ENCODE peak calls at places on chromosomes 1 and 21, in ten cellular contexts. S, Z, A, D, L, Y, N, P, V and M are unnamed samples.

GRCh38 chr1:30811187-30811586 is 53.6 kb upstream of the LAPTM5 start:
- DNase-seq in S (no peak), Z (no peak), A (no peak), D (no peak), L (no peak), Y (no peak), N (no peak), P (no peak), V (no peak), M (no peak)

GRCh38 chr1:223776075-223776814 is 63.9 kb downstream of the CAPN2 start:
- DNase-seq in S (peak; percentile 74), Z (peak; percentile 34), A (peak; percentile 95), D (no peak), L (no peak), Y (no peak), N (peak; percentile 83), P (peak; percentile 42), V (no peak), M (peak; percentile 80)

GRCh38 chr1:163035791-163036249 is 33.3 kb upstream of the RGS4 start:
- DNase-seq in S (peak; percentile 87), Z (peak; percentile 65), A (peak; percentile 99), D (no peak), L (no peak), Y (no peak), N (peak; percentile 13), P (peak; percentile 65), V (no peak), M (peak; percentile 72)

GRCh38 chr1:111660204-111661150 is 40.9 kb downstream of the RAP1A start:
- DNase-seq in S (no peak), Z (no peak), A (no peak), D (no peak), L (no peak), Y (no peak), N (no peak), P (no peak), V (no peak), M (no peak)

GRCh38 chr1:7255303-7256058 is 470.2 kb downstream of the CAMTA1 start:
- DNase-seq in S (no peak), Z (no peak), A (peak; percentile 66), D (no peak), L (no peak), Y (no peak), N (peak; percentile 35), P (peak; percentile 8), V (no peak), M (no peak)

GRCh38 chr1:214192825-214193643 is 87.9 kb upstream of the SMYD2 start:
- DNase-seq in S (no peak), Z (no peak), A (no peak), D (no peak), L (no peak), Y (no peak), N (no peak), P (no peak), V (no peak), M (no peak)

GRCh38 chr1:63674238-63674864 is 81.1 kb downstream of the PGM1 start:
- DNase-seq in S (peak; percentile 66), Z (peak; percentile 74), A (peak; percentile 92), D (no peak), L (no peak), Y (peak; percentile 67), N (peak; percentile 84), P (peak; percentile 46), V (peak; percentile 45), M (no peak)

GRCh38 chr1:234322979-234323378 is 50.3 kb upstream of the COA6 start:
- DNase-seq in S (no peak), Z (no peak), A (peak; percentile 3), D (no peak), L (no peak), Y (no peak), N (peak; percentile 62), P (no peak), V (no peak), M (no peak)

GRCh38 chr1:43123031-43123430 is 49.1 kb downstream of the EBNA1BP2 start:
- DNase-seq in S (no peak), Z (no peak), A (no peak), D (no peak), L (no peak), Y (no peak), N (no peak), P (no peak), V (no peak), M (no peak)

GRCh38 chr1:22710688-22711024 is at the start of gene EPHB2:
- DNase-seq in S (peak; percentile 68), Z (no peak), A (peak; percentile 34), D (no peak), L (no peak), Y (peak; percentile 34), N (no peak), P (no peak), V (no peak), M (no peak)

GRCh38 chr1:1550591-1551432 is 10.4 kb upstream of the TMEM240 start:
- DNase-seq in S (no peak), Z (no peak), A (no peak), D (no peak), L (no peak), Y (no peak), N (peak; percentile 42), P (no peak), V (no peak), M (no peak)

DNA sequence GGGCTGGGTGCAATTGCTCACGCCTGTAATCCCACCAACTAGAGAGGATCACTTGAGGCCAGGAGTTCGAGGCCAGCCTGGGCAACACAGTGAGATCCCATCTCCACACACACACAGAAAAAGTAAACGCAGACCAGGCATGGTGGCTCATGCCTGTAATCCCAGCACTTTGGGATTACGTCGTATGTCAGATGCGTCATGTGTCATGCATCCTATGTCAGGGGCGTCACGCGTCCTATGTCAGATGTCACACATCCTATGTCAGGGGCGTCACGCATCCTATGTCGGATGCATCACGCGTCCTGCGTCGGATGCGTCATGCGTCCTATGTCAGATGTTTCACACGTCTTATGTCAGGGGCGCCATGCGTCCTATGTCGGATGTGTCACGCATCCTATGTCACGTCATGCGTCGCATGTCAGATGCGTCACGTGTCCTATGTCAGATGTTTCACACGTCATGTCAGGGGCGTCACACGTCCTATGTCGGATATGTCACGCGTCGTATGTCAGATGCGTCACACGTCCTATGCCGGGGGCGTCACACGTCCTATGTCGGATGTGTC is 1.5 kb downstream of the MRAP start:
- DNase-seq in S (no peak), Z (no peak), A (no peak), D (no peak), L (no peak), Y (no peak), N (no peak), P (no peak), V (no peak), M (no peak)
- TF ChIP-seq CTCF in S (no peak), Z (no peak), A (no peak), D (no peak), L (no peak), Y (no peak), N (no peak), P (no peak), V (no peak), M (no peak)

GRCh38 chr21:46081022-46081861 is 16.7 kb upstream of the COL6A2 start:
- DNase-seq in S (no peak), Z (no peak), A (no peak), D (no peak), L (no peak), Y (no peak), N (no peak), P (no peak), V (no peak), M (no peak)
- TF ChIP-seq CTCF in S (no peak), Z (peak; percentile 4), A (no peak), D (no peak), L (no peak), Y (no peak), N (no peak), P (no peak), V (no peak), M (no peak)

DNA sequence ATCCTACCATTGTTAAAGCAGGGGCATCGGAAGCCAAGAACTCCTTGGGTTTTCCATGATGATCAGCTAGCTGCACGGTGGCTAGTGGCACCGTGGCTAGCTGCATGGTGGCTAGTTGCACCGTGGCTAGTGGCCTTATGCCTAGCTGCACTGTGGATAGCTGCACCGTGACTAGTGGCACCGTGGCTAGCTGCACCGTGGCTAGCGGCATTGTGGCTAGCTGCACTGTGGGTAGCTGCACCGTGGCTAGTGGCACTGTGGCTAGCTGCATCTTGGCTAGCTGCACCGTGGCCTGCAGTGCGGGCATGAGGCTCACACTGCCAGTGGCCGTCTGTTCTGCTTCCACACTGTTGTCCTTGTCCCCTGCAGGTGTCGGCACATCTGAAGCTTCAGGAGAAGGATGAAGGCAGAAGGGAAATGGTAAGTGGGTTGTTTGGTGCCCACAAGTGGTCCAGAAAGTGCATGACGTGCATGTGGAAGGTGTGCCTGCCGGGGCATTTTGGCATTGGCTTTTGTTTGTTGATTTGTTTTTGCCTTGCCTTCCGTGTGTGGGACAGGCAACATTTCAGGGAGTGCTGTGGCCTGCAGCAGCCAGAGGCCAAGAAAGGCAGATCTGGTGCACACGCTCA is 38.6 kb downstream of the TFF3 start:
- DNase-seq in S (no peak), Z (no peak), A (no peak), D (no peak), L (no peak), Y (no peak), N (no peak), P (no peak), V (no peak), M (no peak)
- TF ChIP-seq CTCF in S (no peak), Z (no peak), A (no peak), D (no peak), L (no peak), Y (peak; percentile 27), N (no peak), P (no peak), V (no peak), M (no peak)

GRCh38 chr1:61121631-61122030 is 39.3 kb downstream of the NFIA start:
- DNase-seq in S (no peak), Z (no peak), A (no peak), D (no peak), L (no peak), Y (no peak), N (no peak), P (no peak), V (no peak), M (no peak)

GRCh38 chr1:61117283-61117682 is 34.9 kb downstream of the NFIA start:
- DNase-seq in S (no peak), Z (no peak), A (no peak), D (no peak), L (no peak), Y (no peak), N (no peak), P (no peak), V (no peak), M (no peak)

GRCh38 chr1:61120307-61120840 is 38.0 kb downstream of the NFIA start:
- DNase-seq in S (no peak), Z (no peak), A (no peak), D (no peak), L (no peak), Y (no peak), N (no peak), P (no peak), V (no peak), M (no peak)

GRCh38 chr1:61120998-61121397 is 38.6 kb downstream of the NFIA start:
- DNase-seq in S (no peak), Z (no peak), A (no peak), D (no peak), L (no peak), Y (no peak), N (no peak), P (no peak), V (no peak), M (no peak)

DNA sequence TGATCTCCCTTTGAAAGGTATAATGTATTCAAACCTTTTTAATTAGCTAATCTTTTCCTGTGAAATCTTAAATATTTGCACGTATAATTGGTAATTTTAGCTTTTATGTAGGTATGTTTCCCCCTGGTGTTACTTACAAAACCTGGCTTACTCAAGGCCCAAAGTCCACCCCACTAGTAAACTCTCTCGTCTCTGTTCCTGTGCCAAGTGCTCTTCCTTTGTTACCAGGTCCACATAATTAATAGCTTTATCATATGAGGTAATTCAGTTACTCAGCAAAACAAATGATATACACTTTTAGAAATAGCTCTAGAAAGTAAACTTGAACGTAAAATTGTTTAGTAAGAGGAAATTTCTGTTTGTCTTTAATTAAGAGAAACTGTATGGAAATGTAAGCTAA is 36.7 kb downstream of the NFIA start:
- DNase-seq in S (no peak), Z (no peak), A (no peak), D (no peak), L (no peak), Y (no peak), N (peak; percentile 59), P (no peak), V (no peak), M (no peak)
- TF ChIP-seq CTCF in S (no peak), Z (no peak), A (no peak), D (no peak), L (no peak), Y (no peak), N (no peak), P (no peak), V (no peak), M (no peak)